ENCODE peak calls at places on chromosomes 7 and 10, in six cellular contexts. One of them, this sample, is unnamed.
A peak's percentile ranks its signal among the peaks of the same experiment; 100 is the strongest.

GRCh38 chr10:110535958-110536891 is 31.3 kb upstream of the SMC3 start:
- DNase-seq in HEK293T: no peak
- DNase-seq in HepG2: peak; percentile 20
- DNase-seq in IMR-90: peak; percentile 92
- DNase-seq in A549: no peak
- DNase-seq in K562: no peak
- DNase-seq in this sample: peak; percentile 87

GRCh38 chr10:119470920-119471702 is 71.4 kb downstream of the RGS10 start:
- DNase-seq in HEK293T: no peak
- DNase-seq in HepG2: no peak
- DNase-seq in K562: no peak
- DNase-seq in A549: no peak
- DNase-seq in IMR-90: no peak
- DNase-seq in this sample: no peak

GRCh38 chr7:31633894-31634494 is 53.0 kb upstream of the PPP1R17 start:
- DNase-seq in HepG2: peak; percentile 56
- DNase-seq in K562: peak; percentile 26
- DNase-seq in IMR-90: peak; percentile 39
- DNase-seq in HEK293T: peak; percentile 63
- DNase-seq in A549: peak; percentile 47
- DNase-seq in this sample: no peak

GRCh38 chr7:155885162-155886160 is 73.2 kb upstream of the SHH start:
- DNase-seq in HEK293T: no peak
- DNase-seq in IMR-90: peak; percentile 75
- DNase-seq in K562: no peak
- DNase-seq in A549: peak; percentile 40
- DNase-seq in HepG2: no peak
- DNase-seq in this sample: no peak

GRCh38 chr10:51744235-51744634 is 44.8 kb upstream of the CSTF2T start:
- DNase-seq in K562: no peak
- DNase-seq in HepG2: no peak
- DNase-seq in IMR-90: no peak
- DNase-seq in HEK293T: no peak
- DNase-seq in A549: no peak
- DNase-seq in this sample: no peak

GRCh38 chr7:1532456-1533254 is 2.2 kb downstream of the MAFK start:
- DNase-seq in K562: no peak
- DNase-seq in HEK293T: no peak
- DNase-seq in IMR-90: peak; percentile 96
- DNase-seq in A549: peak; percentile 72
- DNase-seq in HepG2: peak; percentile 77
- DNase-seq in this sample: no peak

GRCh38 chr7:55509322-55509721 is 63.0 kb downstream of the VOPP1 start:
- DNase-seq in K562: no peak
- DNase-seq in HepG2: no peak
- DNase-seq in IMR-90: peak; percentile 83
- DNase-seq in A549: no peak
- DNase-seq in HEK293T: no peak
- DNase-seq in this sample: no peak

GRCh38 chr10:103657061-103657591 is 163.6 kb downstream of the NEURL1 start:
- DNase-seq in HEK293T: no peak
- DNase-seq in IMR-90: no peak
- DNase-seq in HepG2: no peak
- DNase-seq in K562: no peak
- DNase-seq in A549: no peak
- DNase-seq in this sample: no peak

GRCh38 chr7:30430777-30431176 is 47.8 kb downstream of the NOD1 start:
- DNase-seq in K562: no peak
- DNase-seq in HepG2: no peak
- DNase-seq in IMR-90: no peak
- DNase-seq in HEK293T: no peak
- DNase-seq in A549: no peak
- DNase-seq in this sample: no peak

GRCh38 chr10:58106211-58107035 is 161.3 kb downstream of the IPMK start:
- DNase-seq in HepG2: no peak
- DNase-seq in K562: no peak
- DNase-seq in IMR-90: no peak
- DNase-seq in A549: no peak
- DNase-seq in HEK293T: no peak
- DNase-seq in this sample: no peak

GRCh38 chr7:135372222-135372621 is 137.7 kb downstream of the CNOT4 start:
- DNase-seq in K562: no peak
- DNase-seq in HEK293T: no peak
- DNase-seq in HepG2: peak; percentile 36
- DNase-seq in IMR-90: no peak
- DNase-seq in A549: no peak
- DNase-seq in this sample: no peak

GRCh38 chr7:135375908-135376699 is 133.8 kb downstream of the CNOT4 start:
- DNase-seq in IMR-90: no peak
- DNase-seq in K562: no peak
- DNase-seq in A549: no peak
- DNase-seq in HEK293T: no peak
- DNase-seq in HepG2: no peak
- DNase-seq in this sample: no peak

GRCh38 chr7:135377171-135377570 is 132.7 kb downstream of the CNOT4 start:
- DNase-seq in K562: no peak
- DNase-seq in HepG2: no peak
- DNase-seq in HEK293T: no peak
- DNase-seq in A549: no peak
- DNase-seq in IMR-90: no peak
- DNase-seq in this sample: no peak

GRCh38 chr7:135369405-135369804 is 135.8 kb downstream of the STRA8 start:
- DNase-seq in A549: no peak
- DNase-seq in HepG2: no peak
- DNase-seq in K562: no peak
- DNase-seq in IMR-90: no peak
- DNase-seq in HEK293T: no peak
- DNase-seq in this sample: no peak

DNA sequence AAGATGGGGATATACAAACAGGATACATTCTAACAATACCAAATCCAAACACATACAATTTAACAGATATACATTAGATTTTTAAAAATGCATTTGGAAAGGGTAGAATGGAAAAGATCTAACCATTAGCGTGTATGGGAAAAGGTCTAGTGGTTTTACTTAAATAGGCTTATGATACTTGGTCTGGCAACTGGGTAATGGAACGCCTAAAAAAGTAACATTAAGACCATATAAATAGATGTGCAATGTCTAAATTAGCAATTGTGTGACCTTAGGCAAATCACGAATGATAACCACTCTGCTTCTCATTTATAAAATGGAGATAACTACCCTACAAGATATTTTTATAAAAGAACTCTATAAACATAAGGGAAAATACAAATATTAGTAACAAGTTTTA is 135.2 kb downstream of the CNOT4 start:
- DNase-seq in HEK293T: no peak
- DNase-seq in K562: no peak
- DNase-seq in A549: no peak
- DNase-seq in IMR-90: no peak
- DNase-seq in HepG2: no peak
- DNase-seq in this sample: no peak
- TF ChIP-seq BHLHE40 in HEK293T: no peak
- TF ChIP-seq BHLHE40 in K562: no peak
- TF ChIP-seq BHLHE40 in A549: no peak
- TF ChIP-seq BHLHE40 in IMR-90: no peak
- TF ChIP-seq BHLHE40 in HepG2: no peak
- TF ChIP-seq BHLHE40 in this sample: no peak

GRCh38 chr10:85997544-85997943 is 369.1 kb downstream of the GRID1 start:
- DNase-seq in HEK293T: no peak
- DNase-seq in K562: no peak
- DNase-seq in IMR-90: no peak
- DNase-seq in HepG2: no peak
- DNase-seq in A549: no peak
- DNase-seq in this sample: no peak

GRCh38 chr10:85992324-85992723 is 374.3 kb downstream of the GRID1 start:
- DNase-seq in HepG2: no peak
- DNase-seq in A549: no peak
- DNase-seq in IMR-90: no peak
- DNase-seq in K562: no peak
- DNase-seq in HEK293T: no peak
- DNase-seq in this sample: no peak

GRCh38 chr10:85995791-85996190 is 370.8 kb downstream of the GRID1 start:
- DNase-seq in HEK293T: peak; percentile 31
- DNase-seq in IMR-90: peak; percentile 0
- DNase-seq in K562: no peak
- DNase-seq in HepG2: peak; percentile 18
- DNase-seq in A549: peak; percentile 53
- DNase-seq in this sample: peak; percentile 20

GRCh38 chr10:85993140-85993539 is 373.5 kb downstream of the GRID1 start:
- DNase-seq in HEK293T: no peak
- DNase-seq in K562: no peak
- DNase-seq in HepG2: no peak
- DNase-seq in A549: no peak
- DNase-seq in IMR-90: no peak
- DNase-seq in this sample: no peak

GRCh38 chr10:85993840-85994507 is 372.6 kb downstream of the GRID1 start:
- DNase-seq in HEK293T: no peak
- DNase-seq in HepG2: no peak
- DNase-seq in IMR-90: no peak
- DNase-seq in A549: no peak
- DNase-seq in K562: no peak
- DNase-seq in this sample: no peak
- TF ChIP-seq BHLHE40 in HEK293T: no peak
- TF ChIP-seq BHLHE40 in HepG2: no peak
- TF ChIP-seq BHLHE40 in IMR-90: no peak
- TF ChIP-seq BHLHE40 in A549: no peak
- TF ChIP-seq BHLHE40 in K562: no peak
- TF ChIP-seq BHLHE40 in this sample: no peak

GRCh38 chr7:26590709-26591108 is 273.7 kb downstream of the SKAP2 start:
- DNase-seq in K562: no peak
- DNase-seq in IMR-90: no peak
- DNase-seq in A549: no peak
- DNase-seq in HEK293T: no peak
- DNase-seq in HepG2: no peak
- DNase-seq in this sample: no peak

GRCh38 chr7:26583094-26583493 is 281.3 kb downstream of the SKAP2 start:
- DNase-seq in HepG2: no peak
- DNase-seq in A549: no peak
- DNase-seq in IMR-90: no peak
- DNase-seq in K562: no peak
- DNase-seq in HEK293T: no peak
- DNase-seq in this sample: no peak

GRCh38 chr7:26588511-26588910 is 275.9 kb downstream of the SKAP2 start:
- DNase-seq in K562: no peak
- DNase-seq in A549: no peak
- DNase-seq in IMR-90: no peak
- DNase-seq in HepG2: no peak
- DNase-seq in HEK293T: no peak
- DNase-seq in this sample: no peak

GRCh38 chr7:26580666-26581065 is 283.7 kb downstream of the SKAP2 start:
- DNase-seq in A549: no peak
- DNase-seq in HepG2: no peak
- DNase-seq in K562: no peak
- DNase-seq in IMR-90: no peak
- DNase-seq in HEK293T: no peak
- DNase-seq in this sample: no peak

GRCh38 chr7:26584964-26585650 is 279.3 kb downstream of the SKAP2 start:
- DNase-seq in K562: no peak
- DNase-seq in A549: no peak
- DNase-seq in IMR-90: no peak
- DNase-seq in HEK293T: peak; percentile 34
- DNase-seq in HepG2: no peak
- DNase-seq in this sample: no peak
- TF ChIP-seq BHLHE40 in K562: no peak
- TF ChIP-seq BHLHE40 in A549: no peak
- TF ChIP-seq BHLHE40 in IMR-90: no peak
- TF ChIP-seq BHLHE40 in HEK293T: no peak
- TF ChIP-seq BHLHE40 in HepG2: no peak
- TF ChIP-seq BHLHE40 in this sample: no peak

DNA sequence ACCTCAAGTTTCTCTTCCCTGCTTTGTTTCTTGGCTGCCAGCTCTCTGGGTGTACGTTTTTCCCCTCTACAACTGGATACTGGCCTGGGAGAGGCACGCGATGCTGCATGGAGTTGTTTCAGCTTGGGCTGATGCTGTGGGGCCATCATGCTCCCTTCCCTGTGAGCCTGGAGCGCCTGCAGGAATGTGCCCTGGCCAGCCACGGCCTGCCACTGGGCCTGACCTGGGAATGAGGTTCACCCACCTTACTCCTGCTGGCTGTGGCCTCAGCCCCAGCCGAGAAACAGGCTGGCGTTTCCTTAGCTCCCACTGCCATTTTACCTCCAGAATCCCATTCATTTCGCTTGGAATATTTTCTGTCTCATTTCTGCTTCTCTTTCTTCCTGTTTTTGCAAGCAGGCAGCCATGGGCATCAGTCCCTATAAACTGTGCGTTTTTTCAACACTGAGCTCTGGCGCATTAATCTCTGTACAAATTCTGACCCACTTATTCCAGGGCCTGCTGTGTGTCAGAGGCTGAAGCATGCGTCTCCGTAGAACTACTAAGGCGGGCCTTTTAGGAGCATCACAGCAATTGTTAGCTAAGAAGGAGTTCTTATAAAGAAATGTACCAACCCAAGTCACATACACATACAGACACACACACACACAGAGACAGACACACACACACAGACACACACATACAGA is 57.9 kb downstream of the GATA3 start:
- DNase-seq in K562: no peak
- DNase-seq in HepG2: no peak
- DNase-seq in A549: no peak
- DNase-seq in HEK293T: no peak
- DNase-seq in IMR-90: no peak
- DNase-seq in this sample: no peak
- TF ChIP-seq BHLHE40 in K562: no peak
- TF ChIP-seq BHLHE40 in HepG2: no peak
- TF ChIP-seq BHLHE40 in A549: no peak
- TF ChIP-seq BHLHE40 in HEK293T: no peak
- TF ChIP-seq BHLHE40 in IMR-90: no peak
- TF ChIP-seq BHLHE40 in this sample: no peak

GRCh38 chr7:92835851-92836488 is 403 bp downstream of the CDK6 start:
- DNase-seq in K562: peak; percentile 81
- DNase-seq in IMR-90: no peak
- DNase-seq in HEK293T: peak; percentile 10
- DNase-seq in HepG2: peak; percentile 7
- DNase-seq in A549: peak; percentile 18
- DNase-seq in this sample: no peak
- TF ChIP-seq BHLHE40 in K562: no peak
- TF ChIP-seq BHLHE40 in IMR-90: no peak
- TF ChIP-seq BHLHE40 in HEK293T: no peak
- TF ChIP-seq BHLHE40 in HepG2: no peak
- TF ChIP-seq BHLHE40 in A549: no peak
- TF ChIP-seq BHLHE40 in this sample: no peak

DNA sequence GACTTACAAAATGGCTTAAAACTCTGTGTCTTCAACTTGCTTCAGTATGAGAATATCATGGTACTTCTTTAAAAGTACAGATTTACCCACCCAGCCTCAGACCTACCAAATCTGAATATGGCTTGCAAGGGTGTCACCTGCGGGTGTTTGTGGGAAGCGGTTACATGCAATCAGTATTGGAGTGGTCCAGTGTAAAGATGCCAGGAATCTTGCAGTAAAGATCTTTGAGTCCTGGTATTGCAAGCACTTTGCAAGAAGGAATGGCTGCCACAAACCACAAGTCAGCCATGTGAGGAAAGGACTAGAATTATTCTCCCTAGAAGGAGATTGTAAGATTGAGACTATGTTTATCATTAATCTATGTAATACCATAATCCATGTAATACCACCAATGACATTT is 115.1 kb downstream of the PON1 start:
- DNase-seq in HEK293T: no peak
- DNase-seq in IMR-90: no peak
- DNase-seq in A549: no peak
- DNase-seq in K562: no peak
- DNase-seq in HepG2: no peak
- DNase-seq in this sample: no peak
- TF ChIP-seq BHLHE40 in HEK293T: no peak
- TF ChIP-seq BHLHE40 in IMR-90: no peak
- TF ChIP-seq BHLHE40 in A549: no peak
- TF ChIP-seq BHLHE40 in K562: no peak
- TF ChIP-seq BHLHE40 in HepG2: no peak
- TF ChIP-seq BHLHE40 in this sample: no peak

GRCh38 chr7:47689558-47689957 is 107.6 kb upstream of the TNS3 start:
- DNase-seq in A549: no peak
- DNase-seq in K562: no peak
- DNase-seq in IMR-90: no peak
- DNase-seq in HepG2: no peak
- DNase-seq in HEK293T: no peak
- DNase-seq in this sample: no peak
- TF ChIP-seq BHLHE40 in A549: no peak
- TF ChIP-seq BHLHE40 in K562: no peak
- TF ChIP-seq BHLHE40 in IMR-90: no peak
- TF ChIP-seq BHLHE40 in HepG2: no peak
- TF ChIP-seq BHLHE40 in HEK293T: no peak
- TF ChIP-seq BHLHE40 in this sample: no peak